ENCODE peak calls at places on chromosomes 6 and 20, in ten cellular contexts. One of them, this sample, is unnamed.

GRCh38 chr20:46639587-46639986 is 11.7 kb downstream of the SLC13A3 start:
- DNase-seq in HepG2: no peak
- DNase-seq in adrenal gland: no peak
- DNase-seq in suprapubic skin: no peak
- DNase-seq in ovary: no peak
- DNase-seq in transverse colon: no peak
- DNase-seq in Peyer's patch: no peak
- DNase-seq in prostate gland: no peak
- DNase-seq in lower leg skin: no peak
- DNase-seq in esophagus muscularis mucosa: peak
- DNase-seq in this sample: no peak

GRCh38 chr6:79586548-79586947 is 44.6 kb upstream of the SH3BGRL2 start:
- DNase-seq in transverse colon: no peak
- DNase-seq in adrenal gland: no peak
- DNase-seq in ovary: no peak
- DNase-seq in lower leg skin: no peak
- DNase-seq in HepG2: peak
- DNase-seq in Peyer's patch: no peak
- DNase-seq in esophagus muscularis mucosa: no peak
- DNase-seq in prostate gland: no peak
- DNase-seq in suprapubic skin: no peak
- DNase-seq in this sample: no peak

GRCh38 chr6:86938814-86939213 is 1.5 kb downstream of the HTR1E start:
- DNase-seq in transverse colon: no peak
- DNase-seq in esophagus muscularis mucosa: peak
- DNase-seq in prostate gland: no peak
- DNase-seq in suprapubic skin: no peak
- DNase-seq in ovary: no peak
- DNase-seq in lower leg skin: no peak
- DNase-seq in Peyer's patch: no peak
- DNase-seq in HepG2: no peak
- DNase-seq in adrenal gland: no peak
- DNase-seq in this sample: no peak

GRCh38 chr6:31572041-31572911 is at the start of gene LTA:
- DNase-seq in esophagus muscularis mucosa: no peak
- DNase-seq in transverse colon: peak
- DNase-seq in ovary: no peak
- DNase-seq in suprapubic skin: no peak
- DNase-seq in adrenal gland: no peak
- DNase-seq in prostate gland: no peak
- DNase-seq in lower leg skin: no peak
- DNase-seq in Peyer's patch: peak
- DNase-seq in HepG2: no peak
- DNase-seq in this sample: no peak

GRCh38 chr20:19483309-19483708 is 270.9 kb downstream of the SLC24A3 start:
- DNase-seq in esophagus muscularis mucosa: no peak
- DNase-seq in Peyer's patch: no peak
- DNase-seq in adrenal gland: no peak
- DNase-seq in suprapubic skin: no peak
- DNase-seq in transverse colon: no peak
- DNase-seq in prostate gland: no peak
- DNase-seq in ovary: no peak
- DNase-seq in HepG2: no peak
- DNase-seq in lower leg skin: no peak
- DNase-seq in this sample: no peak

GRCh38 chr6:99746261-99746895 is 139.7 kb downstream of the PRDM13 start:
- DNase-seq in adrenal gland: peak
- DNase-seq in lower leg skin: peak
- DNase-seq in Peyer's patch: peak
- DNase-seq in prostate gland: peak
- DNase-seq in suprapubic skin: no peak
- DNase-seq in ovary: peak
- DNase-seq in transverse colon: peak
- DNase-seq in HepG2: peak
- DNase-seq in esophagus muscularis mucosa: no peak
- DNase-seq in this sample: no peak

GRCh38 chr6:28137458-28138020 is 4.1 kb upstream of the ZKSCAN8 start:
- DNase-seq in prostate gland: no peak
- DNase-seq in adrenal gland: no peak
- DNase-seq in HepG2: no peak
- DNase-seq in esophagus muscularis mucosa: no peak
- DNase-seq in suprapubic skin: no peak
- DNase-seq in lower leg skin: no peak
- DNase-seq in ovary: no peak
- DNase-seq in transverse colon: no peak
- DNase-seq in Peyer's patch: no peak
- DNase-seq in this sample: no peak

GRCh38 chr20:32110173-32110704 is 725 bp downstream of the TM9SF4 start:
- DNase-seq in HepG2: no peak
- DNase-seq in adrenal gland: no peak
- DNase-seq in prostate gland: no peak
- DNase-seq in transverse colon: no peak
- DNase-seq in lower leg skin: no peak
- DNase-seq in esophagus muscularis mucosa: no peak
- DNase-seq in ovary: no peak
- DNase-seq in suprapubic skin: peak
- DNase-seq in Peyer's patch: peak
- DNase-seq in this sample: no peak

GRCh38 chr6:3208096-3208774 is 19.2 kb downstream of the TUBB2B start:
- DNase-seq in prostate gland: no peak
- DNase-seq in adrenal gland: no peak
- DNase-seq in HepG2: no peak
- DNase-seq in ovary: no peak
- DNase-seq in suprapubic skin: no peak
- DNase-seq in Peyer's patch: no peak
- DNase-seq in esophagus muscularis mucosa: no peak
- DNase-seq in lower leg skin: peak
- DNase-seq in transverse colon: no peak
- DNase-seq in this sample: no peak
- H3K4me3 ChIP-seq in prostate gland: no peak
- H3K4me3 ChIP-seq in adrenal gland: no peak
- H3K4me3 ChIP-seq in HepG2: peak
- H3K4me3 ChIP-seq in ovary: no peak
- H3K4me3 ChIP-seq in suprapubic skin: no peak
- H3K4me3 ChIP-seq in Peyer's patch: no peak
- H3K4me3 ChIP-seq in esophagus muscularis mucosa: no peak
- H3K4me3 ChIP-seq in lower leg skin: no peak
- H3K4me3 ChIP-seq in transverse colon: no peak
- H3K4me3 ChIP-seq in this sample: no peak

GRCh38 chr20:1014471-1014870 is 12.4 kb upstream of the RSPO4 start:
- DNase-seq in HepG2: no peak
- DNase-seq in lower leg skin: no peak
- DNase-seq in suprapubic skin: no peak
- DNase-seq in transverse colon: no peak
- DNase-seq in Peyer's patch: no peak
- DNase-seq in esophagus muscularis mucosa: no peak
- DNase-seq in adrenal gland: no peak
- DNase-seq in ovary: no peak
- DNase-seq in prostate gland: no peak
- DNase-seq in this sample: no peak

GRCh38 chr20:1015181-1015580 is 13.1 kb upstream of the RSPO4 start:
- DNase-seq in ovary: no peak
- DNase-seq in adrenal gland: no peak
- DNase-seq in transverse colon: no peak
- DNase-seq in Peyer's patch: no peak
- DNase-seq in lower leg skin: no peak
- DNase-seq in esophagus muscularis mucosa: no peak
- DNase-seq in suprapubic skin: no peak
- DNase-seq in prostate gland: no peak
- DNase-seq in HepG2: no peak
- DNase-seq in this sample: no peak

GRCh38 chr20:1012359-1013168 is 10.5 kb upstream of the RSPO4 start:
- DNase-seq in ovary: no peak
- DNase-seq in adrenal gland: no peak
- DNase-seq in transverse colon: no peak
- DNase-seq in suprapubic skin: no peak
- DNase-seq in esophagus muscularis mucosa: no peak
- DNase-seq in prostate gland: no peak
- DNase-seq in HepG2: no peak
- DNase-seq in lower leg skin: no peak
- DNase-seq in Peyer's patch: no peak
- DNase-seq in this sample: no peak

GRCh38 chr20:1010659-1011058 is 8.5 kb upstream of the RSPO4 start:
- DNase-seq in lower leg skin: no peak
- DNase-seq in HepG2: no peak
- DNase-seq in prostate gland: no peak
- DNase-seq in transverse colon: no peak
- DNase-seq in ovary: no peak
- DNase-seq in Peyer's patch: no peak
- DNase-seq in esophagus muscularis mucosa: no peak
- DNase-seq in adrenal gland: no peak
- DNase-seq in suprapubic skin: no peak
- DNase-seq in this sample: no peak

GRCh38 chr20:1013566-1014340 is 11.6 kb upstream of the RSPO4 start:
- DNase-seq in transverse colon: no peak
- DNase-seq in prostate gland: no peak
- DNase-seq in ovary: no peak
- DNase-seq in adrenal gland: no peak
- DNase-seq in suprapubic skin: no peak
- DNase-seq in Peyer's patch: no peak
- DNase-seq in HepG2: no peak
- DNase-seq in lower leg skin: no peak
- DNase-seq in esophagus muscularis mucosa: no peak
- DNase-seq in this sample: no peak
- TF ChIP-seq CTCF in transverse colon: no peak
- TF ChIP-seq CTCF in prostate gland: no peak
- TF ChIP-seq CTCF in ovary: no peak
- TF ChIP-seq CTCF in adrenal gland: no peak
- TF ChIP-seq CTCF in suprapubic skin: no peak
- TF ChIP-seq CTCF in Peyer's patch: no peak
- TF ChIP-seq CTCF in HepG2: no peak
- TF ChIP-seq CTCF in lower leg skin: no peak
- TF ChIP-seq CTCF in esophagus muscularis mucosa: no peak
- TF ChIP-seq CTCF in this sample: no peak

GRCh38 chr6:170051229-170052172 is 239.4 kb downstream of the DLL1 start:
- DNase-seq in suprapubic skin: peak
- DNase-seq in ovary: no peak
- DNase-seq in lower leg skin: no peak
- DNase-seq in esophagus muscularis mucosa: no peak
- DNase-seq in transverse colon: peak
- DNase-seq in adrenal gland: no peak
- DNase-seq in prostate gland: no peak
- DNase-seq in HepG2: no peak
- DNase-seq in Peyer's patch: no peak
- DNase-seq in this sample: no peak

GRCh38 chr6:170048615-170049256 is 242.1 kb downstream of the DLL1 start:
- DNase-seq in HepG2: no peak
- DNase-seq in ovary: no peak
- DNase-seq in suprapubic skin: peak
- DNase-seq in prostate gland: no peak
- DNase-seq in Peyer's patch: no peak
- DNase-seq in esophagus muscularis mucosa: no peak
- DNase-seq in transverse colon: peak
- DNase-seq in lower leg skin: peak
- DNase-seq in adrenal gland: peak
- DNase-seq in this sample: peak

GRCh38 chr6:170050591-170051041 is 240.3 kb downstream of the DLL1 start:
- DNase-seq in HepG2: no peak
- DNase-seq in lower leg skin: no peak
- DNase-seq in adrenal gland: no peak
- DNase-seq in Peyer's patch: no peak
- DNase-seq in prostate gland: no peak
- DNase-seq in ovary: no peak
- DNase-seq in suprapubic skin: peak
- DNase-seq in transverse colon: no peak
- DNase-seq in esophagus muscularis mucosa: no peak
- DNase-seq in this sample: peak

GRCh38 chr6:170047813-170048212 is 243.1 kb downstream of the DLL1 start:
- DNase-seq in lower leg skin: no peak
- DNase-seq in ovary: no peak
- DNase-seq in prostate gland: no peak
- DNase-seq in transverse colon: peak
- DNase-seq in suprapubic skin: peak
- DNase-seq in HepG2: no peak
- DNase-seq in Peyer's patch: no peak
- DNase-seq in esophagus muscularis mucosa: no peak
- DNase-seq in adrenal gland: no peak
- DNase-seq in this sample: no peak

GRCh38 chr6:170049641-170050491 is 241.0 kb downstream of the DLL1 start:
- DNase-seq in suprapubic skin: peak
- DNase-seq in lower leg skin: peak
- DNase-seq in adrenal gland: peak
- DNase-seq in Peyer's patch: peak
- DNase-seq in transverse colon: peak
- DNase-seq in ovary: peak
- DNase-seq in prostate gland: peak
- DNase-seq in HepG2: no peak
- DNase-seq in esophagus muscularis mucosa: peak
- DNase-seq in this sample: peak
- TF ChIP-seq POLR2A in suprapubic skin: no peak
- TF ChIP-seq POLR2A in lower leg skin: no peak
- TF ChIP-seq POLR2A in adrenal gland: no peak
- TF ChIP-seq POLR2A in Peyer's patch: no peak
- TF ChIP-seq POLR2A in transverse colon: no peak
- TF ChIP-seq POLR2A in ovary: no peak
- TF ChIP-seq POLR2A in prostate gland: no peak
- TF ChIP-seq POLR2A in HepG2: no peak
- TF ChIP-seq POLR2A in esophagus muscularis mucosa: no peak
- TF ChIP-seq POLR2A in this sample: no peak

GRCh38 chr6:42788671-42789070 is 6.8 kb downstream of the BICRAL start:
- DNase-seq in ovary: no peak
- DNase-seq in transverse colon: no peak
- DNase-seq in Peyer's patch: no peak
- DNase-seq in esophagus muscularis mucosa: no peak
- DNase-seq in lower leg skin: no peak
- DNase-seq in suprapubic skin: no peak
- DNase-seq in adrenal gland: no peak
- DNase-seq in prostate gland: no peak
- DNase-seq in HepG2: no peak
- DNase-seq in this sample: no peak

GRCh38 chr6:42783876-42784738 is 2.3 kb downstream of the BICRAL start:
- DNase-seq in HepG2: no peak
- DNase-seq in prostate gland: no peak
- DNase-seq in ovary: no peak
- DNase-seq in Peyer's patch: peak
- DNase-seq in suprapubic skin: no peak
- DNase-seq in lower leg skin: no peak
- DNase-seq in esophagus muscularis mucosa: peak
- DNase-seq in transverse colon: no peak
- DNase-seq in adrenal gland: no peak
- DNase-seq in this sample: no peak

GRCh38 chr6:42786525-42786985 is 4.7 kb downstream of the BICRAL start:
- DNase-seq in suprapubic skin: no peak
- DNase-seq in prostate gland: no peak
- DNase-seq in esophagus muscularis mucosa: no peak
- DNase-seq in HepG2: no peak
- DNase-seq in adrenal gland: no peak
- DNase-seq in lower leg skin: no peak
- DNase-seq in transverse colon: no peak
- DNase-seq in Peyer's patch: no peak
- DNase-seq in ovary: no peak
- DNase-seq in this sample: no peak

GRCh38 chr6:42784739-42785498 is 3.1 kb downstream of the BICRAL start:
- DNase-seq in adrenal gland: no peak
- DNase-seq in Peyer's patch: no peak
- DNase-seq in ovary: no peak
- DNase-seq in lower leg skin: no peak
- DNase-seq in prostate gland: no peak
- DNase-seq in suprapubic skin: no peak
- DNase-seq in HepG2: no peak
- DNase-seq in transverse colon: no peak
- DNase-seq in esophagus muscularis mucosa: no peak
- DNase-seq in this sample: no peak

DNA sequence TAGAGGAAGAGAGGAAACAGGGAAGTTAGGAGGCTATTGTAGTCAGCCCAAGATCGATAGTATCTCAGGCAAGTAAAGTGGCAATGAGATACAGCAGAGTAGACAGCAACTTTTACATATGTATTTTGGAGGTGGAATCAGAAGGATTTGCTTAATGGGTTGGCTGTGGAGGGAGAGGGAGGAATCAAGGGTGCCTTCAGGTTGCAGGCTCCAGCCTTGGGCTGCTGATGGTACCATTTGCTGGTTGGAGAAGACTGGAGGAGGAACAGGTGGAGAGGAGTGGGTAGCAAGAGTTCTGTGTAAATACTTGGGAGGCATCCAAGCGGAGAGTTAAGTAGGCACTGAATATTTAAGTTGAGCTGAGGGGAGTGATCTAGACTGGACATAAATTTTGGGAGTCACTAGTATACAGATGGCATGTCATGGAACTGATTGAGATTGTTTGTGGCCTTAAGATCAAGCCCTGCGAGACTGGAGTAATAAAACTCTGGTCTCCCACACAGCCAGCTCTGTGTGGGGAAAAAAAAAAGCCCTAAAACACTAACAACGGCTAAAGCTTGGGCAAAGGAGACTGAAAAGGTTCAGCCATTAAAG is 5.3 kb downstream of the BICRAL start:
- DNase-seq in lower leg skin: no peak
- DNase-seq in esophagus muscularis mucosa: no peak
- DNase-seq in prostate gland: no peak
- DNase-seq in Peyer's patch: no peak
- DNase-seq in suprapubic skin: no peak
- DNase-seq in HepG2: no peak
- DNase-seq in adrenal gland: no peak
- DNase-seq in transverse colon: no peak
- DNase-seq in ovary: no peak
- DNase-seq in this sample: no peak
- H3K4me3 ChIP-seq in lower leg skin: no peak
- H3K4me3 ChIP-seq in esophagus muscularis mucosa: no peak
- H3K4me3 ChIP-seq in prostate gland: no peak
- H3K4me3 ChIP-seq in Peyer's patch: no peak
- H3K4me3 ChIP-seq in suprapubic skin: no peak
- H3K4me3 ChIP-seq in HepG2: no peak
- H3K4me3 ChIP-seq in adrenal gland: no peak
- H3K4me3 ChIP-seq in transverse colon: no peak
- H3K4me3 ChIP-seq in ovary: no peak
- H3K4me3 ChIP-seq in this sample: no peak

This sample was measured in right lobe of liver.